ENCODE peak calls at places on chromosomes 5 and 9, in seven cellular contexts. One of them, this sample, is unnamed.
A peak's percentile ranks its signal among the peaks of the same experiment; 100 is the strongest.

GRCh38 chr5:69308046-69308553 is 24.5 kb downstream of the CCDC125 start:
- DNase-seq in right cardiac atrium: no peak
- DNase-seq in breast epithelium: no peak
- DNase-seq in dorsolateral prefrontal cortex: no peak
- DNase-seq in mesendoderm: no peak
- DNase-seq in HCT116: no peak
- DNase-seq in PC-9: no peak
- DNase-seq in this sample: no peak

GRCh38 chr5:94690778-94691177 is 72.3 kb downstream of the SLF1 start:
- DNase-seq in breast epithelium: no peak
- DNase-seq in right cardiac atrium: no peak
- DNase-seq in HCT116: no peak
- DNase-seq in PC-9: no peak
- DNase-seq in dorsolateral prefrontal cortex: no peak
- DNase-seq in mesendoderm: no peak
- DNase-seq in this sample: peak; percentile 23

GRCh38 chr5:56471707-56472106 is 238.6 kb upstream of the ANKRD55 start:
- DNase-seq in right cardiac atrium: no peak
- DNase-seq in mesendoderm: no peak
- DNase-seq in dorsolateral prefrontal cortex: no peak
- DNase-seq in PC-9: no peak
- DNase-seq in HCT116: no peak
- DNase-seq in breast epithelium: no peak
- DNase-seq in this sample: no peak

GRCh38 chr5:19497229-19497815 is 490.7 kb downstream of the CDH18 start:
- DNase-seq in HCT116: no peak
- DNase-seq in right cardiac atrium: no peak
- DNase-seq in breast epithelium: no peak
- DNase-seq in mesendoderm: no peak
- DNase-seq in PC-9: no peak
- DNase-seq in dorsolateral prefrontal cortex: no peak
- DNase-seq in this sample: no peak

GRCh38 chr9:114011313-114011712 is 66.8 kb downstream of the AMBP start:
- DNase-seq in right cardiac atrium: no peak
- DNase-seq in dorsolateral prefrontal cortex: no peak
- DNase-seq in mesendoderm: no peak
- DNase-seq in PC-9: no peak
- DNase-seq in breast epithelium: no peak
- DNase-seq in HCT116: no peak
- DNase-seq in this sample: peak; percentile 3

GRCh38 chr5:133049726-133050048 is 2.1 kb upstream of the HSPA4 start:
- DNase-seq in dorsolateral prefrontal cortex: no peak
- DNase-seq in mesendoderm: no peak
- DNase-seq in right cardiac atrium: no peak
- DNase-seq in PC-9: no peak
- DNase-seq in breast epithelium: no peak
- DNase-seq in HCT116: no peak
- DNase-seq in this sample: no peak

GRCh38 chr5:38509185-38509584 is 47.3 kb downstream of the LIFR start:
- DNase-seq in dorsolateral prefrontal cortex: no peak
- DNase-seq in HCT116: no peak
- DNase-seq in breast epithelium: no peak
- DNase-seq in right cardiac atrium: no peak
- DNase-seq in PC-9: no peak
- DNase-seq in mesendoderm: no peak
- DNase-seq in this sample: no peak

GRCh38 chr9:124040935-124041816 is 29.6 kb downstream of the LHX2 start:
- DNase-seq in mesendoderm: no peak
- DNase-seq in breast epithelium: no peak
- DNase-seq in right cardiac atrium: peak; percentile 81
- DNase-seq in dorsolateral prefrontal cortex: peak; percentile 58
- DNase-seq in PC-9: peak; percentile 46
- DNase-seq in HCT116: no peak
- DNase-seq in this sample: peak; percentile 76

GRCh38 chr9:73009649-73010288 is 56.9 kb upstream of the ALDH1A1 start:
- DNase-seq in PC-9: no peak
- DNase-seq in breast epithelium: no peak
- DNase-seq in right cardiac atrium: no peak
- DNase-seq in dorsolateral prefrontal cortex: no peak
- DNase-seq in HCT116: no peak
- DNase-seq in mesendoderm: peak; percentile 51
- DNase-seq in this sample: no peak

GRCh38 chr9:108049026-108049591 is 559.5 kb upstream of the KLF4 start:
- DNase-seq in right cardiac atrium: no peak
- DNase-seq in breast epithelium: no peak
- DNase-seq in HCT116: peak; percentile 92
- DNase-seq in PC-9: peak; percentile 50
- DNase-seq in mesendoderm: peak; percentile 56
- DNase-seq in dorsolateral prefrontal cortex: no peak
- DNase-seq in this sample: no peak

GRCh38 chr9:129336601-129337286 is 158.7 kb upstream of the IER5L start:
- DNase-seq in dorsolateral prefrontal cortex: peak; percentile 77
- DNase-seq in right cardiac atrium: peak; percentile 80
- DNase-seq in PC-9: no peak
- DNase-seq in breast epithelium: no peak
- DNase-seq in mesendoderm: peak; percentile 75
- DNase-seq in HCT116: no peak
- DNase-seq in this sample: no peak

GRCh38 chr9:84970432-84970831 is 300.9 kb downstream of the NTRK2 start:
- DNase-seq in right cardiac atrium: no peak
- DNase-seq in mesendoderm: no peak
- DNase-seq in dorsolateral prefrontal cortex: no peak
- DNase-seq in HCT116: no peak
- DNase-seq in PC-9: no peak
- DNase-seq in breast epithelium: no peak
- DNase-seq in this sample: no peak

DNA sequence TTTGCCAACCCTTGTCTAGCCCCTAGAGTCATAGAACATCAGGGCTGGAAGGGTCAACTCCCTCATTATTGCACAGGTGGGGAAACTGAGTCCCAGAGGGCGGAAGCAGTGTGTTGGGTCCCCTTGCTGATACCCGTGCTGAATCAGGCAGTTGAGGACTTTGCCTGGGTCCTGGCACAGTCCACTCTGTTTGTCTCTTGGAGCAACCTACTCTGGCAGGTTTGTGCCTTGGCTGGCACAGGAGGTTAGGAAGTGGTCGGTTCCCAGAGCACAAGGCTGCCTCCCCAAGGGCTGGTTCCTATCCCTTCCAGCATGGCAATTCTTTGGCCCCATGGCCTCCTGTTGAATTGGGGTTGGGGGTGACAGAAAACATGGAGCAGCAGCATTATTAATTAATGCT is 94.5 kb upstream of the SHB start:
- DNase-seq in mesendoderm: no peak
- DNase-seq in PC-9: no peak
- DNase-seq in breast epithelium: no peak
- DNase-seq in HCT116: no peak
- DNase-seq in dorsolateral prefrontal cortex: no peak
- DNase-seq in right cardiac atrium: no peak
- DNase-seq in this sample: no peak
- H3K27ac ChIP-seq in mesendoderm: no peak overlapping the region
- H3K27ac ChIP-seq in PC-9: no peak overlapping the region
- H3K27ac ChIP-seq in breast epithelium: no peak overlapping the region
- H3K27ac ChIP-seq in HCT116: no peak overlapping the region
- H3K27ac ChIP-seq in dorsolateral prefrontal cortex: no peak overlapping the region
- H3K27ac ChIP-seq in right cardiac atrium: no peak overlapping the region
- H3K27ac ChIP-seq in this sample: no peak overlapping the region

GRCh38 chr5:177453852-177454396 is 7.3 kb downstream of the PRR7 start:
- DNase-seq in mesendoderm: no peak
- DNase-seq in HCT116: no peak
- DNase-seq in breast epithelium: no peak
- DNase-seq in PC-9: no peak
- DNase-seq in right cardiac atrium: peak; percentile 84
- DNase-seq in dorsolateral prefrontal cortex: peak; percentile 55
- DNase-seq in this sample: no peak
- H3K4me3 ChIP-seq in mesendoderm: no peak overlapping the region
- H3K4me3 ChIP-seq in HCT116: peak overlapping the region; percentile 76
- H3K4me3 ChIP-seq in breast epithelium: peak overlapping the region; percentile 45
- H3K4me3 ChIP-seq in PC-9: peak overlapping the region; percentile 77
- H3K4me3 ChIP-seq in right cardiac atrium: peak overlapping the region; percentile 20
- H3K4me3 ChIP-seq in dorsolateral prefrontal cortex: peak overlapping the region; percentile 58
- H3K4me3 ChIP-seq in this sample: peak overlapping the region; percentile 52

DNA sequence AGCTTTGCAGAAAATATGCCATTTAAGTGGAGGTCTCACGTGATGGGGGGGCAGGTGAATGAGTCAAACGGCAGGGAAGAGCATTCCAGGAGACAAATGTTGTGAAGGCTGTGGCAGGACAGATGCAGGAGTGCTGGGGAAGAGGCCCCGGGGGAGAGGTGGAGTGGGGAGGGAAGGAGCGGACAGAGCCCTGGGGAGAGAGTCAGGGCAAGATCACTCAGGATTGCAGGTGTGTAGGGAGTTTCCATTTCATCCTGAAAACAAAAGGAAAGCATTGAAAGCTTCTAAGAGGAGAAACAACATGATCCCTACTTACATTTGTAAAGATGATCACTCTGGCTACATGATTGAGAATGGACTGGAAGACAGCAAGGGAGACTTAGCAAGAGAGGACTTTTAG is 323.3 kb downstream of the ASTN2 start:
- DNase-seq in HCT116: no peak
- DNase-seq in mesendoderm: peak; percentile 51
- DNase-seq in PC-9: no peak
- DNase-seq in dorsolateral prefrontal cortex: no peak
- DNase-seq in breast epithelium: no peak
- DNase-seq in right cardiac atrium: no peak
- DNase-seq in this sample: no peak
- H3K27ac ChIP-seq in HCT116: no peak overlapping the region
- H3K27ac ChIP-seq in mesendoderm: no peak overlapping the region
- H3K27ac ChIP-seq in PC-9: no peak overlapping the region
- H3K27ac ChIP-seq in dorsolateral prefrontal cortex: no peak overlapping the region
- H3K27ac ChIP-seq in breast epithelium: no peak overlapping the region
- H3K27ac ChIP-seq in right cardiac atrium: no peak overlapping the region
- H3K27ac ChIP-seq in this sample: no peak overlapping the region

DNA sequence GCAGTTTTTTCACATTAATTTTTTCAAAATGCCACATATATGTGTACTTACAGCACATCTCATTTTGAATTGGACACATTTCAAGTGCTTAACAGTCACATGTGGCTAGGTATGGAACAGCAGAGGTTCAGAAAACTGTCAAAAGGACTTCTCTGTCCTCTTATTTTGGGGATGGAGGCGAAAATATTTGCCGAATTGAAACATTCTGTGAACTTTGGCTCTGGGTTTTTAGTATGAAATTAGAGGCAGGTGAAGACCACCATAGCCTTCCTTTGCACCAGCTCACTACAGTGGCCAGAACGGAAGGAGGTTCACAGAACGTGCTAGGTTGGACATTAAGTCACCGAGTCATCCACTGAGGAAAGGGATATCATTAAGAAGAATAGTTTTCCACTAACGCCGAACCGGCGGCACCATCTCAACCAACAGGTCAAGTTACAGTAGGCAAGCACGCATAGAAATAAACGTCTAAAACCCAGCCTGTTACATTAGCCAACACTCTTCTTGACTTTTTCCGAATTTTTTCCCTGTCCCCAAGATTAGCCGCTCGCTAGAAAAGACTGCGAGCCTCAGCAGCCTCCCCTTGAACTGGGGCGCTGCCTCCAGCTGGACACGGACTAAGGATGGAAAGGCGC is 1.8 kb upstream of the TLE4 start:
- DNase-seq in dorsolateral prefrontal cortex: no peak
- DNase-seq in PC-9: no peak
- DNase-seq in HCT116: no peak
- DNase-seq in breast epithelium: no peak
- DNase-seq in right cardiac atrium: no peak
- DNase-seq in mesendoderm: no peak
- DNase-seq in this sample: no peak
- H3K4me3 ChIP-seq in dorsolateral prefrontal cortex: peak overlapping the region; percentile 70
- H3K4me3 ChIP-seq in PC-9: no peak overlapping the region
- H3K4me3 ChIP-seq in HCT116: no peak overlapping the region
- H3K4me3 ChIP-seq in breast epithelium: peak overlapping the region; percentile 97
- H3K4me3 ChIP-seq in right cardiac atrium: peak overlapping the region; percentile 71
- H3K4me3 ChIP-seq in mesendoderm: peak overlapping the region; percentile 65
- H3K4me3 ChIP-seq in this sample: peak overlapping the region; percentile 53

GRCh38 chr5:22560115-22560514 is 293.0 kb downstream of the CDH12 start:
- DNase-seq in breast epithelium: no peak
- DNase-seq in right cardiac atrium: no peak
- DNase-seq in mesendoderm: no peak
- DNase-seq in dorsolateral prefrontal cortex: no peak
- DNase-seq in PC-9: no peak
- DNase-seq in HCT116: no peak
- DNase-seq in this sample: no peak
- H3K27ac ChIP-seq in breast epithelium: no peak overlapping the region
- H3K27ac ChIP-seq in right cardiac atrium: no peak overlapping the region
- H3K27ac ChIP-seq in mesendoderm: no peak overlapping the region
- H3K27ac ChIP-seq in dorsolateral prefrontal cortex: no peak overlapping the region
- H3K27ac ChIP-seq in PC-9: no peak overlapping the region
- H3K27ac ChIP-seq in HCT116: no peak overlapping the region
- H3K27ac ChIP-seq in this sample: no peak overlapping the region

GRCh38 chr5:172052454-172053236 is 46.2 kb upstream of the FBXW11 start:
- DNase-seq in right cardiac atrium: peak; percentile 92
- DNase-seq in breast epithelium: no peak
- DNase-seq in mesendoderm: no peak
- DNase-seq in dorsolateral prefrontal cortex: peak; percentile 48
- DNase-seq in PC-9: no peak
- DNase-seq in HCT116: no peak
- DNase-seq in this sample: no peak
- H3K4me3 ChIP-seq in right cardiac atrium: no peak overlapping the region
- H3K4me3 ChIP-seq in breast epithelium: no peak overlapping the region
- H3K4me3 ChIP-seq in mesendoderm: no peak overlapping the region
- H3K4me3 ChIP-seq in dorsolateral prefrontal cortex: no peak overlapping the region
- H3K4me3 ChIP-seq in PC-9: no peak overlapping the region
- H3K4me3 ChIP-seq in HCT116: no peak overlapping the region
- H3K4me3 ChIP-seq in this sample: no peak overlapping the region

DNA sequence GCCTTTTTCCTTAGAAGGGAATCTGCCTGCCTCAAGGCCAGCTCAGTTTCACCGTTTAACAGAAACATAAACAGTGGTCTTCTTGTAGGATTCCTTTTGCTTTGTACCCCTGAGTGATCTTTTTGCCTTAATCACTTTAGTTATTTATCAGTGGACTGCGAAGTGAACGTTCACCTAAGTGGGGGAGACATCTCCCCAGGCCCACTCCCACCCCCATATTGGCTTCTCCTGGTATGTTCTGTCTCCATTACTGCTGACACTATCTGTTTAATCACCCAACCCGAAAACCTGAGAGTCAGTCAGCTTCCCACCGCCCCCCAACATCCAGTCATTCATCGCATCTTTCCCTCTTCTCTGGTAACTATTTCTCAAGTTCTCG is 1.4 kb downstream of the SKP2 start:
- DNase-seq in breast epithelium: no peak
- DNase-seq in dorsolateral prefrontal cortex: no peak
- DNase-seq in right cardiac atrium: no peak
- DNase-seq in mesendoderm: no peak
- DNase-seq in HCT116: no peak
- DNase-seq in PC-9: no peak
- DNase-seq in this sample: no peak
- H3K27ac ChIP-seq in breast epithelium: no peak overlapping the region
- H3K27ac ChIP-seq in dorsolateral prefrontal cortex: no peak overlapping the region
- H3K27ac ChIP-seq in right cardiac atrium: no peak overlapping the region
- H3K27ac ChIP-seq in mesendoderm: no peak overlapping the region
- H3K27ac ChIP-seq in HCT116: no peak overlapping the region
- H3K27ac ChIP-seq in PC-9: no peak overlapping the region
- H3K27ac ChIP-seq in this sample: peak overlapping the region; percentile 96

GRCh38 chr5:100647461-100648230 is 112.5 kb downstream of the FAM174A start:
- DNase-seq in right cardiac atrium: peak; percentile 76
- DNase-seq in breast epithelium: peak; percentile 59
- DNase-seq in HCT116: no peak
- DNase-seq in mesendoderm: no peak
- DNase-seq in dorsolateral prefrontal cortex: no peak
- DNase-seq in PC-9: peak; percentile 51
- DNase-seq in this sample: no peak
- H3K4me3 ChIP-seq in right cardiac atrium: no peak overlapping the region
- H3K4me3 ChIP-seq in breast epithelium: no peak overlapping the region
- H3K4me3 ChIP-seq in HCT116: no peak overlapping the region
- H3K4me3 ChIP-seq in mesendoderm: no peak overlapping the region
- H3K4me3 ChIP-seq in dorsolateral prefrontal cortex: no peak overlapping the region
- H3K4me3 ChIP-seq in PC-9: no peak overlapping the region
- H3K4me3 ChIP-seq in this sample: no peak overlapping the region